ENCODE peak calls at places on chromosome 22, in six cellular contexts. One of them, this sample, is unnamed.

GRCh38 chr22:26592368-26593015 is 2.6 kb upstream of the TPST2 start:
- DNase-seq in choroid plexus epithelial cell: no peak
- DNase-seq in mucosa of descending colon: peak
- DNase-seq in cardiac muscle cell: no peak
- DNase-seq in BJ: no peak
- DNase-seq in left lung: no peak
- DNase-seq in this sample: no peak

GRCh38 chr22:45842141-45842831 is 134.7 kb downstream of the WNT7B start:
- DNase-seq in choroid plexus epithelial cell: peak
- DNase-seq in mucosa of descending colon: no peak
- DNase-seq in cardiac muscle cell: peak
- DNase-seq in BJ: no peak
- DNase-seq in left lung: no peak
- DNase-seq in this sample: no peak

GRCh38 chr22:47056361-47056760 is 293.9 kb downstream of the TBC1D22A start:
- DNase-seq in choroid plexus epithelial cell: no peak
- DNase-seq in mucosa of descending colon: no peak
- DNase-seq in cardiac muscle cell: no peak
- DNase-seq in BJ: no peak
- DNase-seq in left lung: peak
- DNase-seq in this sample: peak

GRCh38 chr22:22666307-22667091 is 22.1 kb downstream of the GGTLC2 start:
- DNase-seq in choroid plexus epithelial cell: peak
- DNase-seq in mucosa of descending colon: peak
- DNase-seq in cardiac muscle cell: peak
- DNase-seq in BJ: no peak
- DNase-seq in left lung: no peak
- DNase-seq in this sample: no peak

GRCh38 chr22:44400763-44401060 is 88.0 kb upstream of the SHISAL1 start:
- DNase-seq in choroid plexus epithelial cell: no peak
- DNase-seq in mucosa of descending colon: no peak
- DNase-seq in cardiac muscle cell: no peak
- DNase-seq in BJ: no peak
- DNase-seq in left lung: no peak
- DNase-seq in this sample: no peak

GRCh38 chr22:44837481-44837880 is 85.1 kb downstream of the ARHGAP8 start:
- DNase-seq in choroid plexus epithelial cell: no peak
- DNase-seq in mucosa of descending colon: no peak
- DNase-seq in cardiac muscle cell: no peak
- DNase-seq in BJ: no peak
- DNase-seq in left lung: peak
- DNase-seq in this sample: no peak

GRCh38 chr22:36162127-36163034 is 1.8 kb upstream of the APOL3 start:
- DNase-seq in choroid plexus epithelial cell: no peak
- DNase-seq in mucosa of descending colon: no peak
- DNase-seq in cardiac muscle cell: no peak
- DNase-seq in BJ: no peak
- DNase-seq in left lung: no peak
- DNase-seq in this sample: no peak

GRCh38 chr22:21762712-21763581 is 27.4 kb upstream of the YPEL1 start:
- DNase-seq in choroid plexus epithelial cell: peak
- DNase-seq in mucosa of descending colon: no peak
- DNase-seq in cardiac muscle cell: no peak
- DNase-seq in BJ: no peak
- DNase-seq in left lung: no peak
- DNase-seq in this sample: peak

GRCh38 chr22:45524157-45524556 is 21.5 kb downstream of the FBLN1 start:
- DNase-seq in choroid plexus epithelial cell: no peak
- DNase-seq in mucosa of descending colon: no peak
- DNase-seq in cardiac muscle cell: no peak
- DNase-seq in BJ: no peak
- DNase-seq in left lung: no peak
- DNase-seq in this sample: no peak

GRCh38 chr22:42475122-42475521 is 42.9 kb upstream of the NFAM1 start:
- DNase-seq in choroid plexus epithelial cell: no peak
- DNase-seq in mucosa of descending colon: no peak
- DNase-seq in cardiac muscle cell: no peak
- DNase-seq in BJ: no peak
- DNase-seq in left lung: no peak
- DNase-seq in this sample: no peak

GRCh38 chr22:41300661-41301060 is 664 bp upstream of the ZC3H7B start:
- DNase-seq in choroid plexus epithelial cell: no peak
- DNase-seq in mucosa of descending colon: no peak
- DNase-seq in cardiac muscle cell: no peak
- DNase-seq in BJ: no peak
- DNase-seq in left lung: peak
- DNase-seq in this sample: no peak

GRCh38 chr22:50609599-50609998 is 9.0 kb downstream of the MAPK8IP2 start:
- DNase-seq in choroid plexus epithelial cell: no peak
- DNase-seq in mucosa of descending colon: no peak
- DNase-seq in cardiac muscle cell: no peak
- DNase-seq in BJ: no peak
- DNase-seq in left lung: peak
- DNase-seq in this sample: no peak

GRCh38 chr22:38886333-38886732 is 14.3 kb upstream of the CBX6 start:
- DNase-seq in choroid plexus epithelial cell: no peak
- DNase-seq in mucosa of descending colon: no peak
- DNase-seq in cardiac muscle cell: no peak
- DNase-seq in BJ: no peak
- DNase-seq in left lung: no peak
- DNase-seq in this sample: no peak

DNA sequence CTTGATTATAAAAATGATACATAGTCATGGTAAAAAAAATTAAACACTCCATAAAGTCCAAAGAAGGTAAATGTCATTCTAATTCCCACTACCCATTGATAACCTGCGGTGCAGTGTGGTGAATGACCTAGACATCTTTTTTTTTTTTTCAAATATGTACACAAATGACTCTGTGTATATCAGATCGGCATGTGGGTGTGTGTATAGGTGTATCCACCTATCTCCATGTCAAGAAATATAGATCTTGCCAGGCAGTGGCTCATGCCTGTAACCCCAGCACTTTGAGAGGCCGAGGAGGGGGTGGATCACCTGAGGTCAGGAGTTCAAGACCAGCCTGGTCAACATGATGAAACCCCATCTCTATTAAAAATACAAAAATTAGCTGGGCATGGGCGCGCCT is 18.4 kb upstream of the CBX6 start:
- DNase-seq in choroid plexus epithelial cell: no peak
- DNase-seq in mucosa of descending colon: no peak
- DNase-seq in cardiac muscle cell: no peak
- DNase-seq in BJ: no peak
- DNase-seq in left lung: no peak
- DNase-seq in this sample: no peak
- TF ChIP-seq CTCF in choroid plexus epithelial cell: no peak
- TF ChIP-seq CTCF in mucosa of descending colon: no peak
- TF ChIP-seq CTCF in cardiac muscle cell: no peak
- TF ChIP-seq CTCF in BJ: no peak
- TF ChIP-seq CTCF in left lung: no peak
- TF ChIP-seq CTCF in this sample: no peak

GRCh38 chr22:19730141-19730661 is 6.9 kb downstream of the GP1BB start:
- DNase-seq in choroid plexus epithelial cell: no peak
- DNase-seq in mucosa of descending colon: no peak
- DNase-seq in cardiac muscle cell: no peak
- DNase-seq in BJ: no peak
- DNase-seq in left lung: no peak
- DNase-seq in this sample: no peak

GRCh38 chr22:19731736-19732135 is 8.4 kb downstream of the GP1BB start:
- DNase-seq in choroid plexus epithelial cell: no peak
- DNase-seq in mucosa of descending colon: no peak
- DNase-seq in cardiac muscle cell: no peak
- DNase-seq in BJ: no peak
- DNase-seq in left lung: no peak
- DNase-seq in this sample: no peak

GRCh38 chr22:19732403-19733113 is 9.2 kb downstream of the GP1BB start:
- DNase-seq in choroid plexus epithelial cell: no peak
- DNase-seq in mucosa of descending colon: no peak
- DNase-seq in cardiac muscle cell: no peak
- DNase-seq in BJ: no peak
- DNase-seq in left lung: no peak
- DNase-seq in this sample: no peak

GRCh38 chr22:19730662-19731360 is 7.5 kb downstream of the GP1BB start:
- DNase-seq in choroid plexus epithelial cell: peak
- DNase-seq in mucosa of descending colon: peak
- DNase-seq in cardiac muscle cell: peak
- DNase-seq in BJ: peak
- DNase-seq in left lung: peak
- DNase-seq in this sample: peak

DNA sequence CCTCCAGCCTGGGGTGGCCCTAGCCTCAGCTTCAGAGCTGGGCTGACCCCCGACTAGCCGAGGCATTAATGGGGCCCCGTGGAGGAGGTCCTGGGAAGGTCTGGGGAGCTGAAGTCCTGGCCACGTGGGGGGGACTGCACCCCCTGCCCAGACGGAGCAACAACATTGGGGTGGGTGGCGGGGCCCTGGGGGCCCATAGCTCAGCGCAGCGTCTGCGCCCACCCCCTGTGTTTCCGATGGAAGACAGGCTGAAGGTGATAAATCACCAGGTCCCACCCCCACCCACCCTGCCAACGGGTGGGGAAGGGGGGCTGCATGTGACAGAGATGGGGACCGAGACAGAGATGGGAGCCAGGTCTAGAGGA is 8.0 kb downstream of the GP1BB start:
- DNase-seq in choroid plexus epithelial cell: no peak
- DNase-seq in mucosa of descending colon: no peak
- DNase-seq in cardiac muscle cell: no peak
- DNase-seq in BJ: no peak
- DNase-seq in left lung: no peak
- DNase-seq in this sample: no peak
- H3K4me3 ChIP-seq in choroid plexus epithelial cell: no peak
- H3K4me3 ChIP-seq in mucosa of descending colon: no peak
- H3K4me3 ChIP-seq in cardiac muscle cell: no peak
- H3K4me3 ChIP-seq in BJ: no peak
- H3K4me3 ChIP-seq in left lung: no peak
- H3K4me3 ChIP-seq in this sample: no peak

GRCh38 chr22:19039796-19040580 is 82.2 kb downstream of the DGCR2 start:
- DNase-seq in choroid plexus epithelial cell: no peak
- DNase-seq in mucosa of descending colon: peak
- DNase-seq in cardiac muscle cell: no peak
- DNase-seq in BJ: no peak
- DNase-seq in left lung: peak
- DNase-seq in this sample: peak

GRCh38 chr22:19039448-19039780 is 82.8 kb downstream of the DGCR2 start:
- DNase-seq in choroid plexus epithelial cell: no peak
- DNase-seq in mucosa of descending colon: no peak
- DNase-seq in cardiac muscle cell: no peak
- DNase-seq in BJ: no peak
- DNase-seq in left lung: no peak
- DNase-seq in this sample: peak

GRCh38 chr22:19038164-19038546 is 84.1 kb downstream of the DGCR2 start:
- DNase-seq in choroid plexus epithelial cell: no peak
- DNase-seq in mucosa of descending colon: peak
- DNase-seq in cardiac muscle cell: no peak
- DNase-seq in BJ: no peak
- DNase-seq in left lung: peak
- DNase-seq in this sample: no peak

GRCh38 chr22:19037282-19038163 is 84.7 kb downstream of the DGCR2 start:
- DNase-seq in choroid plexus epithelial cell: no peak
- DNase-seq in mucosa of descending colon: peak
- DNase-seq in cardiac muscle cell: no peak
- DNase-seq in BJ: no peak
- DNase-seq in left lung: peak
- DNase-seq in this sample: peak

DNA sequence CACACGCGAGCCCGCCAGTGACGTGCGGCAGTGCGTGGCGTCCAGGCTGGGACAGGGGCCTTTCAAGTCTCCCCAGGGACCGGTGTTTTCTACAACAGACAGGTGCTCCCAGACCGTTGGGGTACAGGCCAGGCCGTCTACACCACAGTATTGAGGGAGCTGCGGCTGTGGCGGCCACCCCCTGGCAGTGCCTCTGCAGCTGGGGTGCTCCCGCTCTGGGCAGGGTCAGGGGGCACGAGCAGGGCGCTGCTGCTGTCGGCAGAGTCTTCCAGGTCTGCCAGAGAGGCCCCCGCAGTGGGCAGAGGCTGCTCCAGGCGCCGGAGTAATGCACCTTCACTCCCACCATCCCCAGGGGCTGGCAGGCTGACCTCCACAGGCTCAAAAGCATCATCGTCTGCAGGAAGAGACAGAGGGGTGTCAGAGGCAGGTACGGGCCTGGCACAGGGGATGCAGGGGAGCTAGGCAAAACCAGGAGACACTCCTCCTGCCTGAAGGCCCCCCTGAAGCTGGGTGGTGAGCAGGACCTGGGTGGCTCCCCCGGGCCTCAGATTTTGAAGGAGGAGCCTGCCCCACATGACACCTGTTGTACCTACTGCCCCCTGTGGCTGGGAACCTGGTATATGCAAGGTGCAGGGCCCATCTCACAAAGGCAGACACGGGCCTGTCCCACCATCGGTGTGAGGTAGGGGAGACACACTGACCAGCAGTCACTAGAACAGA is 83.3 kb downstream of the DGCR2 start:
- DNase-seq in choroid plexus epithelial cell: no peak
- DNase-seq in mucosa of descending colon: peak
- DNase-seq in cardiac muscle cell: no peak
- DNase-seq in BJ: no peak
- DNase-seq in left lung: peak
- DNase-seq in this sample: peak
- TF ChIP-seq CTCF in choroid plexus epithelial cell: no peak
- TF ChIP-seq CTCF in mucosa of descending colon: no peak
- TF ChIP-seq CTCF in cardiac muscle cell: no peak
- TF ChIP-seq CTCF in BJ: no peak
- TF ChIP-seq CTCF in left lung: no peak
- TF ChIP-seq CTCF in this sample: no peak

GRCh38 chr22:48867891-48868290 is 959.8 kb downstream of the BRD1 start:
- DNase-seq in choroid plexus epithelial cell: no peak
- DNase-seq in mucosa of descending colon: no peak
- DNase-seq in cardiac muscle cell: no peak
- DNase-seq in BJ: no peak
- DNase-seq in left lung: no peak
- DNase-seq in this sample: no peak

GRCh38 chr22:48869788-48870187 is 957.9 kb downstream of the BRD1 start:
- DNase-seq in choroid plexus epithelial cell: no peak
- DNase-seq in mucosa of descending colon: no peak
- DNase-seq in cardiac muscle cell: no peak
- DNase-seq in BJ: no peak
- DNase-seq in left lung: no peak
- DNase-seq in this sample: no peak

GRCh38 chr22:48866906-48867597 is 960.6 kb downstream of the BRD1 start:
- DNase-seq in choroid plexus epithelial cell: no peak
- DNase-seq in mucosa of descending colon: no peak
- DNase-seq in cardiac muscle cell: no peak
- DNase-seq in BJ: no peak
- DNase-seq in left lung: no peak
- DNase-seq in this sample: peak

GRCh38 chr22:48869161-48869560 is 958.5 kb downstream of the BRD1 start:
- DNase-seq in choroid plexus epithelial cell: no peak
- DNase-seq in mucosa of descending colon: no peak
- DNase-seq in cardiac muscle cell: no peak
- DNase-seq in BJ: no peak
- DNase-seq in left lung: no peak
- DNase-seq in this sample: peak

DNA sequence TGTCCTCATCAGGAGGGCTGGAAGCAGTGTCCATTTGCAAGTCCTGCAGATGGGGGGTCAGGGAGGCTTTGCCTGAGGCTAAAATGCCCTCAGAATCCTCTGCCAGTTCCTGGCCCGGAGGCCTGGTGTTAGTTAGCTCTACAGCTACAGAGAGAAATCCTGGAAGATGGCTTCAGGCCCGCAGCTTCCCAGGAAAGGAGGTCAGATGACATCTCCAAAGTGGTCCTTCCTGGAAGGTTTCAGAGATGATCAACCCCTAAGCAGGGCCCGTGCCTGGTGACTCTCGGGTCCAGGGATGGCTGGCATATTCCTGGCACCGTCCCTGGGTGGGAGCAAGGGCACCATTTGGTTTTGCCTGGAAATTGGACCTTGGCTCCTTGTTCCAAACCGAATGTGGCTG is 959.1 kb downstream of the BRD1 start:
- DNase-seq in choroid plexus epithelial cell: no peak
- DNase-seq in mucosa of descending colon: no peak
- DNase-seq in cardiac muscle cell: no peak
- DNase-seq in BJ: no peak
- DNase-seq in left lung: no peak
- DNase-seq in this sample: peak
- H3K4me3 ChIP-seq in choroid plexus epithelial cell: no peak
- H3K4me3 ChIP-seq in mucosa of descending colon: no peak
- H3K4me3 ChIP-seq in cardiac muscle cell: no peak
- H3K4me3 ChIP-seq in BJ: no peak
- H3K4me3 ChIP-seq in left lung: no peak
- H3K4me3 ChIP-seq in this sample: no peak

This sample was measured in upper lobe of right lung.